ENCODE peak calls at places on chromosome 19, in four cellular contexts. K is stimulated activated CD8-positive, alpha-beta memory T cell treated with anti-CD3 and anti-CD28 coated beads, Interleukin-15, amount 100 ng/mL, for 24 hours; B is lower lobe of right lung; Y is stimulated activated effector memory CD8-positive, alpha-beta T cell treated with anti-CD3 and anti-CD28 coated beads, Interleukin-12 subunit alpha, Interleukin-12 subunit beta, amount 100 ng/mL, for 72 hours. F is an unnamed sample.

GRCh38 chr19:17610384-17610783 is 54.9 kb downstream of the COLGALT1 start:
- DNase-seq in K (no peak), B (no peak), Y (no peak), F (no peak)

GRCh38 chr19:46355234-46355990 is 8.5 kb downstream of the PPP5C start:
- DNase-seq in K (no peak), B (no peak), Y (no peak), F (no peak)

GRCh38 chr19:7743425-7743841 is 3.9 kb downstream of the CD209 start:
- DNase-seq in K (no peak), B (no peak), Y (no peak), F (no peak)

GRCh38 chr19:39037194-39037593 is 4.8 kb upstream of the FBXO27 start:
- DNase-seq in K (no peak), B (no peak), Y (no peak), F (no peak)

GRCh38 chr19:12555456-12555930 is 4.2 kb upstream of the ZNF564 start:
- DNase-seq in K (no peak), B (no peak), Y (no peak), F (no peak)

GRCh38 chr19:55832676-55833075 is 877 bp upstream of the NLRP11 start:
- DNase-seq in K (no peak), B (no peak), Y (no peak), F (no peak)

GRCh38 chr19:33868821-33869412 is 72.2 kb downstream of the KCTD15 start:
- DNase-seq in K (no peak), B (no peak), Y (no peak), F (peak; percentile 1)

GRCh38 chr19:2986951-2987491 is 9.7 kb downstream of the TLE6 start:
- DNase-seq in K (no peak), B (no peak), Y (no peak), F (no peak)

GRCh38 chr19:12000152-12000981 is 35.1 kb downstream of the ZNF433 start:
- DNase-seq in K (no peak), B (no peak), Y (no peak), F (no peak)

GRCh38 chr19:30170495-30171137 is 201.6 kb upstream of the ZNF536 start:
- DNase-seq in K (no peak), B (no peak), Y (no peak), F (no peak)

GRCh38 chr19:11137542-11138384 is 17.8 kb downstream of the SPC24 start:
- DNase-seq in K (no peak), B (peak; percentile 80), Y (peak; percentile 21), F (peak; percentile 80)

GRCh38 chr19:19539738-19540703 is 2.0 kb downstream of the CILP2 start:
- DNase-seq in K (peak; percentile 38), B (peak; percentile 82), Y (peak; percentile 21), F (no peak)

GRCh38 chr19:58557253-58558065 is 952 bp downstream of the UBE2M start:
- DNase-seq in K (no peak), B (no peak), Y (no peak), F (no peak)

GRCh38 chr19:50206191-50206590 is 2.8 kb downstream of the MYH14 start:
- DNase-seq in K (no peak), B (no peak), Y (no peak), F (no peak)

GRCh38 chr19:47544075-47544474 is 28.9 kb downstream of the ZNF541 start:
- DNase-seq in K (no peak), B (no peak), Y (no peak), F (no peak)

GRCh38 chr19:2046046-2046907 is 4.8 kb downstream of the MKNK2 start:
- DNase-seq in K (no peak), B (no peak), Y (no peak), F (no peak)

GRCh38 chr19:12580180-12580694 is 29.0 kb upstream of the ZNF564 start:
- DNase-seq in K (no peak), B (no peak), Y (no peak), F (peak; percentile 79)

GRCh38 chr19:44576843-44577565 is 36.4 kb upstream of the IGSF23 start:
- DNase-seq in K (no peak), B (peak; percentile 59), Y (no peak), F (no peak)

GRCh38 chr19:36030264-36031148 is 2.2 kb downstream of the CLIP3 start:
- DNase-seq in K (no peak), B (no peak), Y (no peak), F (no peak)

GRCh38 chr19:53908933-53909415 is at the start of gene CACNG7:
- DNase-seq in K (no peak), B (no peak), Y (no peak), F (no peak)

GRCh38 chr19:48752511-48753365 is at the start of gene FUT1:
- DNase-seq in K (no peak), B (peak; percentile 83), Y (no peak), F (no peak)

GRCh38 chr19:51637362-51637978 is 7.3 kb upstream of the SIGLEC5 start:
- DNase-seq in K (no peak), B (no peak), Y (no peak), F (no peak)

GRCh38 chr19:7799640-7800355 is 30.2 kb upstream of the EVI5L start:
- DNase-seq in K (no peak), B (peak; percentile 83), Y (peak; percentile 58), F (peak; percentile 29)

GRCh38 chr19:33683881-33684549 is 62.3 kb downstream of the CHST8 start:
- DNase-seq in K (no peak), B (no peak), Y (no peak), F (no peak)

GRCh38 chr19:53865523-53865917 is 2.2 kb upstream of the MYADM start:
- DNase-seq in K (no peak), B (no peak), Y (no peak), F (no peak)

GRCh38 chr19:39692166-39692565 is 12.1 kb upstream of the LGALS14 start:
- DNase-seq in K (no peak), B (no peak), Y (no peak), F (no peak)

GRCh38 chr19:45079063-45079910 is at the start of gene GEMIN7:
- DNase-seq in K (peak; percentile 71), B (peak; percentile 81), Y (peak; percentile 83), F (no peak)

GRCh38 chr19:55830656-55831055 is 1.1 kb downstream of the NLRP11 start:
- DNase-seq in K (no peak), B (no peak), Y (no peak), F (no peak)

GRCh38 chr19:3366761-3367571 is 583 bp downstream of the NFIC start:
- DNase-seq in K (no peak), B (peak; percentile 70), Y (no peak), F (no peak)

F was measured in AG09309.